ENCODE peak calls at places on chromosomes 4 and X, in four cellular contexts. R is tibial artery; Y is cardiac muscle cell; V is CD8-positive, alpha-beta T cell. W is an unnamed sample. For H3K36me3, the result is how much of the 10 kb centered on the place peaks cover.

GRCh38 chrX:70998402-70999027 is 67.6 kb upstream of the SLC7A3 start:
- DNase-seq in R (no peak), Y (peak), V (peak), W (no peak)

GRCh38 chrX:111386884-111387283 is 25.1 kb downstream of the DCX start:
- DNase-seq in R (no peak), Y (no peak), V (no peak), W (no peak)

GRCh38 chr4:139450586-139450985 is 3.3 kb upstream of the RAB33B start:
- DNase-seq in R (no peak), Y (no peak), V (no peak), W (no peak)

GRCh38 chr4:17066972-17067371 is 168.5 kb upstream of the LDB2 start:
- DNase-seq in R (peak), Y (no peak), V (no peak), W (no peak)

GRCh38 chrX:134173541-134174272 is 63.3 kb upstream of the CCDC160 start:
- DNase-seq in R (no peak), Y (peak), V (no peak), W (no peak)

GRCh38 chr4:55398966-55399365 is 3.2 kb downstream of the TMEM165 start:
- DNase-seq in R (no peak), Y (peak), V (no peak), W (no peak)

GRCh38 chr4:183249854-183250253 is 70.2 kb downstream of the CLDN22 start:
- DNase-seq in R (no peak), Y (peak), V (no peak), W (no peak)

GRCh38 chrX:39050427-39050826 is 249.2 kb downstream of the MID1IP1 start:
- DNase-seq in R (no peak), Y (no peak), V (no peak), W (no peak)

GRCh38 chrX:129984196-129984962 is 1.9 kb downstream of the BCORL1 start:
- DNase-seq in R (peak), Y (no peak), V (no peak), W (peak)

GRCh38 chrX:69178592-69178991 is 13.3 kb upstream of the PJA1 start:
- DNase-seq in R (no peak), Y (no peak), V (no peak), W (no peak)

GRCh38 chrX:10556405-10556804 is 64.0 kb downstream of the MID1 start:
- DNase-seq in R (no peak), Y (no peak), V (no peak), W (no peak)

GRCh38 chrX:10555846-10556245 is 64.5 kb downstream of the MID1 start:
- DNase-seq in R (no peak), Y (no peak), V (no peak), W (no peak)

GRCh38 chrX:10549280-10549679 is 71.1 kb downstream of the MID1 start:
- DNase-seq in R (no peak), Y (no peak), V (no peak), W (no peak)

GRCh38 chrX:10557166-10557565 is 63.2 kb downstream of the MID1 start:
- DNase-seq in R (no peak), Y (no peak), V (no peak), W (no peak)

DNA sequence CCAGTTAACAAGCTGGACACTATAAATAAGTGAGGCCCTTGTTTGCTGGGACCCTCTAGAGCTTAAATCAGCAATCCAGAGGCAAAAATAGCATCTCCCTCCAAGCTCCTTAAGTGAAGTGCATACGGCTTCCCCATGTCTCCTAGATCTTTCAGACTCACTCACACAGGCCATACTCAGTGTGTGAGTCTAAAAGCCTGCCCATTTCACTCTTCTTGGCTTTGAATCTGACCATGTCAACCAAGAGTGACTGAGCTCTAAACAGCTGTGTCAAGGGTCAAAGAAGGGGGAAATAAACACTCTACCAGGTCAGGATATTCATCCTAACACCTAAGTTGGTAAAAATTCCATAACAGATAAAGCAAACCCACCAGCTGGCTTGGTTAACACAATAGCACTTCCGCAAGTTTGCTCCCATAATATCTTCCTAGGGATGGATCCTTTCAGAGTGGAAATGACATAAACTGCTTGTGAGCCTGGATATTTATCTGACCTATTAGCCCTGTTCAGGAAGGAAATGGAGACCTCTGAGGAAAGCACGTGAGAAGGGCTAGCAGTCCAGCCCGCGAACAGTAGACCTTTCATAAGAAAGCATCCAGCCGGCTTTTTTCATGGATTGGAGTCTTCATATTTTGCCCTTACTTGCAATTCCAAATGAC is 65.6 kb downstream of the MID1 start:
- DNase-seq in R (no peak), Y (peak), V (no peak), W (no peak)
- H3K4me3 ChIP-seq in R (no peak), Y (no peak), V (no peak), W (no peak)

DNA sequence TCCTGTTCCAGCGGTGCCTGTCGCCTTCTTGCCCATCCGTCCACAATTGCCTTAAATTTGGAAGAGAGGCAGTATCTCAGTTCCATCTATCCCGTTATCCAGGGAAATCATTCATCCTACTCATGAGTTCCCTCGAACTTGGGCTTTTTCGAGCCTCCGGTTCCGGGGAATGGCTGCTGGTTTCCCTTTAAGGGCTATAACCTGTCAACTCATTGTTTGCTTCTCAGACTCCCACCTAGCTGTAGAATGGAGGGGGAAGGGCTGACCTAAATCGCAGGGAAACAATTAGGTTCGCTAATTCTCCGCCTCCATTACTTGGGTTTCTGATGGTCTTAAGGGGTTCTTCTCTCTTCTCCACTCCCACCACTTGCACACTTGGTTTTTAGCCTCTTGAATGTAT is 1.2 kb downstream of the UCHL1 start:
- DNase-seq in R (no peak), Y (no peak), V (no peak), W (no peak)
- H3K36me3 ChIP-seq in R (under half), Y (under half), V (under half), W (under half)

GRCh38 chr4:84497835-84498202 is 1.3 kb downstream of the NKX6-1 start:
- DNase-seq in R (no peak), Y (no peak), V (no peak), W (no peak)
- H3K4me3 ChIP-seq in R (peak), Y (peak), V (peak), W (no peak)

GRCh38 chr4:3419836-3420605 is 21.7 kb upstream of the HGFAC start:
- DNase-seq in R (peak), Y (no peak), V (no peak), W (no peak)
- H3K36me3 ChIP-seq in R (under half), Y (under half), V (under half), W (under half)

GRCh38 chr4:169070071-169070894 is 60.2 kb upstream of the CBR4 start:
- DNase-seq in R (peak), Y (no peak), V (no peak), W (no peak)
- H3K4me3 ChIP-seq in R (no peak), Y (no peak), V (no peak), W (no peak)

W was measured in GM06990.